ENCODE peak calls at places on chromosomes 1 and 21, in four cellular contexts. One of them, this sample, is unnamed.

GRCh38 chr1:119285482-119285881 is 83.1 kb upstream of the HAO2 start:
- DNase-seq in A549: peak
- DNase-seq in uterus: no peak
- DNase-seq in IMR-90: peak
- DNase-seq in this sample: no peak

GRCh38 chr1:27652505-27652904 is 17.5 kb upstream of the FGR start:
- DNase-seq in A549: no peak
- DNase-seq in uterus: no peak
- DNase-seq in IMR-90: no peak
- DNase-seq in this sample: no peak

GRCh38 chr1:221858758-221859157 is 116.9 kb upstream of the DUSP10 start:
- DNase-seq in A549: peak
- DNase-seq in uterus: no peak
- DNase-seq in IMR-90: peak
- DNase-seq in this sample: no peak

GRCh38 chr21:38269567-38269917 is 12.8 kb downstream of the KCNJ15 start:
- DNase-seq in A549: no peak
- DNase-seq in uterus: no peak
- DNase-seq in IMR-90: no peak
- DNase-seq in this sample: no peak

GRCh38 chr21:42855937-42856335 is 23.4 kb downstream of the WDR4 start:
- DNase-seq in A549: no peak
- DNase-seq in uterus: no peak
- DNase-seq in IMR-90: no peak
- DNase-seq in this sample: no peak

GRCh38 chr1:23613191-23614126 is 54.2 kb upstream of the ID3 start:
- DNase-seq in A549: no peak
- DNase-seq in uterus: no peak
- DNase-seq in IMR-90: no peak
- DNase-seq in this sample: peak

GRCh38 chr21:32457962-32458361 is 45.5 kb downstream of the EVA1C start:
- DNase-seq in A549: no peak
- DNase-seq in uterus: no peak
- DNase-seq in IMR-90: no peak
- DNase-seq in this sample: no peak

GRCh38 chr1:208090776-208091291 is 153.3 kb downstream of the PLXNA2 start:
- DNase-seq in A549: no peak
- DNase-seq in uterus: no peak
- DNase-seq in IMR-90: no peak
- DNase-seq in this sample: no peak

GRCh38 chr1:94922756-94923465 is 4.0 kb downstream of the CNN3 start:
- DNase-seq in A549: no peak
- DNase-seq in uterus: no peak
- DNase-seq in IMR-90: peak
- DNase-seq in this sample: no peak

GRCh38 chr1:206557636-206558473 is 50.5 kb downstream of the RASSF5 start:
- DNase-seq in A549: no peak
- DNase-seq in uterus: no peak
- DNase-seq in IMR-90: no peak
- DNase-seq in this sample: peak

GRCh38 chr21:37799193-37800121 is 116.8 kb downstream of the KCNJ6 start:
- DNase-seq in A549: no peak
- DNase-seq in uterus: no peak
- DNase-seq in IMR-90: peak
- DNase-seq in this sample: no peak

GRCh38 chr1:168372857-168373520 is 92.3 kb downstream of the TBX19 start:
- DNase-seq in A549: no peak
- DNase-seq in uterus: no peak
- DNase-seq in IMR-90: no peak
- DNase-seq in this sample: no peak

GRCh38 chr21:46622226-46622625 is 13.2 kb upstream of the PRMT2 start:
- DNase-seq in A549: no peak
- DNase-seq in uterus: no peak
- DNase-seq in IMR-90: no peak
- DNase-seq in this sample: no peak

GRCh38 chr1:11790880-11791715 is 14.7 kb downstream of the MTHFR start:
- DNase-seq in A549: peak
- DNase-seq in uterus: peak
- DNase-seq in IMR-90: peak
- DNase-seq in this sample: peak

GRCh38 chr1:78045850-78046778 is at the start of gene GIPC2:
- DNase-seq in A549: no peak
- DNase-seq in uterus: no peak
- DNase-seq in IMR-90: peak
- DNase-seq in this sample: peak

GRCh38 chr1:226691257-226691656 is 47.8 kb downstream of the ITPKB start:
- DNase-seq in A549: no peak
- DNase-seq in uterus: peak
- DNase-seq in IMR-90: no peak
- DNase-seq in this sample: no peak

GRCh38 chr1:205270764-205271163 is 43.0 kb downstream of the TMCC2 start:
- DNase-seq in A549: peak
- DNase-seq in uterus: no peak
- DNase-seq in IMR-90: peak
- DNase-seq in this sample: no peak

GRCh38 chr1:227369102-227369760 is 50.9 kb upstream of the CDC42BPA start:
- DNase-seq in A549: no peak
- DNase-seq in uterus: no peak
- DNase-seq in IMR-90: no peak
- DNase-seq in this sample: no peak

GRCh38 chr21:34945288-34945687 is 103.8 kb downstream of the RUNX1 start:
- DNase-seq in A549: no peak
- DNase-seq in uterus: no peak
- DNase-seq in IMR-90: no peak
- DNase-seq in this sample: no peak

GRCh38 chr1:22789356-22789994 is 78.8 kb downstream of the EPHB2 start:
- DNase-seq in A549: no peak
- DNase-seq in uterus: no peak
- DNase-seq in IMR-90: peak
- DNase-seq in this sample: no peak

GRCh38 chr1:55747285-55747890 is 532.2 kb upstream of the USP24 start:
- DNase-seq in A549: no peak
- DNase-seq in uterus: no peak
- DNase-seq in IMR-90: peak
- DNase-seq in this sample: no peak

GRCh38 chr1:119914071-119914470 is 17.8 kb upstream of the ADAM30 start:
- DNase-seq in A549: no peak
- DNase-seq in uterus: no peak
- DNase-seq in IMR-90: no peak
- DNase-seq in this sample: no peak

GRCh38 chr1:153614906-153615305 is 1.2 kb downstream of the S100A14 start:
- DNase-seq in A549: no peak
- DNase-seq in uterus: no peak
- DNase-seq in IMR-90: no peak
- DNase-seq in this sample: no peak

GRCh38 chr21:31182231-31183129 is 144.2 kb upstream of the KRTAP19-8 start:
- DNase-seq in A549: no peak
- DNase-seq in uterus: no peak
- DNase-seq in IMR-90: no peak
- DNase-seq in this sample: no peak

GRCh38 chr1:236808564-236809130 is 13.6 kb downstream of the MTR start:
- DNase-seq in A549: no peak
- DNase-seq in uterus: no peak
- DNase-seq in IMR-90: peak
- DNase-seq in this sample: no peak

GRCh38 chr1:9048551-9048950 is 20.9 kb downstream of the SLC2A5 start:
- DNase-seq in A549: no peak
- DNase-seq in uterus: no peak
- DNase-seq in IMR-90: no peak
- DNase-seq in this sample: no peak

GRCh38 chr1:79193211-79194079 is 186.9 kb upstream of the ADGRL4 start:
- DNase-seq in A549: peak
- DNase-seq in uterus: peak
- DNase-seq in IMR-90: peak
- DNase-seq in this sample: no peak

GRCh38 chr1:55081188-55081904 is 42.0 kb downstream of the PCSK9 start:
- DNase-seq in A549: no peak
- DNase-seq in uterus: no peak
- DNase-seq in IMR-90: peak
- DNase-seq in this sample: no peak

GRCh38 chr1:228735871-228736586 is 750 bp downstream of the RHOU start:
- DNase-seq in A549: peak
- DNase-seq in uterus: peak
- DNase-seq in IMR-90: peak
- DNase-seq in this sample: peak

GRCh38 chr1:39046811-39047210 is 20.7 kb downstream of the NDUFS5 start:
- DNase-seq in A549: no peak
- DNase-seq in uterus: no peak
- DNase-seq in IMR-90: no peak
- DNase-seq in this sample: no peak

GRCh38 chr1:50985094-50985493 is 15.0 kb downstream of the CDKN2C start:
- DNase-seq in A549: no peak
- DNase-seq in uterus: no peak
- DNase-seq in IMR-90: no peak
- DNase-seq in this sample: no peak

GRCh38 chr1:55206210-55206609 is 9.0 kb downstream of the USP24 start:
- DNase-seq in A549: no peak
- DNase-seq in uterus: no peak
- DNase-seq in IMR-90: no peak
- DNase-seq in this sample: no peak

GRCh38 chr1:202244841-202245261 is 51.3 kb downstream of the LGR6 start:
- DNase-seq in A549: no peak
- DNase-seq in uterus: no peak
- DNase-seq in IMR-90: no peak
- DNase-seq in this sample: no peak

GRCh38 chr1:202240956-202241355 is 47.4 kb downstream of the LGR6 start:
- DNase-seq in A549: no peak
- DNase-seq in uterus: no peak
- DNase-seq in IMR-90: no peak
- DNase-seq in this sample: no peak

GRCh38 chr1:202241376-202242079 is 47.9 kb downstream of the LGR6 start:
- DNase-seq in A549: no peak
- DNase-seq in uterus: no peak
- DNase-seq in IMR-90: no peak
- DNase-seq in this sample: peak

GRCh38 chr1:202242080-202242419 is 48.5 kb downstream of the LGR6 start:
- DNase-seq in A549: no peak
- DNase-seq in uterus: no peak
- DNase-seq in IMR-90: no peak
- DNase-seq in this sample: no peak

GRCh38 chr1:202243006-202243405 is 49.4 kb downstream of the LGR6 start:
- DNase-seq in A549: no peak
- DNase-seq in uterus: no peak
- DNase-seq in IMR-90: no peak
- DNase-seq in this sample: no peak
- TF ChIP-seq CTCF in A549: no peak
- TF ChIP-seq CTCF in uterus: no peak
- TF ChIP-seq CTCF in IMR-90: no peak
- TF ChIP-seq CTCF in this sample: no peak

DNA sequence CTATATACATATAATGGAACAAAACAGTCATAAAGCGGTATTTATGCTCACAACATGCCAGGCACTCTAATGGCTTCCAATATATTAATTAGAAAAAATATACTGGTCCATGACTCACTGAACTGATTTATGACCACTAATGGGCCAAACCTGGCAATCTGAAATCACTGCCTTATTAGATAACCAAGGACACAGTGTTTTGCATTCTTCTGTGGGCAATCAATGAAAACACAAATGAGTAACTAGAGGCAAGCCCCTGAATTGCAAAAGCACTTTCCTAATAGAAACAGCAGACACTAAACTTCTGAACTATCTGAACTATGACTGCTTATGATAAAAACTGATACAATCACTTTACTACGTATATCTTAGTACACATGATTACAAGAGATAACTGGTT is 3.5 kb downstream of the GCLM start:
- DNase-seq in A549: no peak
- DNase-seq in uterus: no peak
- DNase-seq in IMR-90: peak
- DNase-seq in this sample: no peak
- H3K4me3 ChIP-seq in A549: peak
- H3K4me3 ChIP-seq in uterus: no peak
- H3K4me3 ChIP-seq in IMR-90: no peak
- H3K4me3 ChIP-seq in this sample: no peak

DNA sequence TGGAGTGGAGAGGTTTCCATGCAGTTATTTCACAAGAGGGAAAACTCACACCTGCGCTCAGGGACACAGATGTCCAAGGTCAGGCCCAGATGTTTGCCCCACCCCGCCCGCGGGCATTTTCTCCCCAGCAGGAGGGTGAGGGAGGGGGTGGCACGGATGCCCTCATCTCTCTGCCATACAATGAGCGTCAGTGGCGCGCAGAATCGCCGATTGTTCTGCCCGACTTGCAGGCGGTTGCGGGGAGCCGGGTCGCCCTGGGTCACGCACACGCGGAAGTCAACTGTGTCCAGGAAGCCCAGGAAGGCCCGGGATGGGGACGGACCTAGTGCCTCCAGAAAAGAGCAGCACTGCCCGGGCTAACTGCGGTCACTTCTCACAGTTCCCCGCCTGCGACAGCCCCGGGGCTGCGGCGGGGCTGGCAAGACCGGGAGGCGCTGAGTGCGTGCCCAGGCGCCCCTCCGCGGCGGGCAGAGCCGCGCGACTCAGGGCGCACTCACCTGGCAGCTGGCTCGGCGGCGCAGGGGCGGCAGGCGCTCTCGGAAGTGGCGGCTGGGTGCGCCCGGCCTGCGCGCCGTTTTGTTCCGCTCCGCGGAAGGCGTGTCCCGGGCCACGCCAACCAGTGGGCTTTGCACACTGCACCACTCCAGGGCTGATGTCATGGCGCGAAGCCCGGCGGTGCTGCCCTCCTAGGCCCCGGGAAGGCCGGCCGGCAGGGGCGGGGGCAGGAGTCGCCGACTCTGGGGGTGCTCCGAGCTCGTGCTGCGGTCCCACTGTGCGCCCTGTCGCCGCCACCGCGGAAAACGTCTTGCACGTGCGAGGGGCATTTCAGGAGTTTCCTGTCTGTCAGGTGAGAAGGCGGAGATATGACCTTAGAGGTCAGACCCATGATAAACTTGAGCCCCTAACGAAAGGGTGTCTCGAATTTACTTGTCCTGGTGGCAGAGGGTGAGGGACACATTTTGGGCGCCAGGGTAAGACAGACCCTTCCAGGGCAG is at the start of gene CSRP1:
- DNase-seq in A549: peak
- DNase-seq in uterus: peak
- DNase-seq in IMR-90: peak
- DNase-seq in this sample: peak
- TF ChIP-seq CTCF in A549: no peak
- TF ChIP-seq CTCF in uterus: no peak
- TF ChIP-seq CTCF in IMR-90: no peak
- TF ChIP-seq CTCF in this sample: no peak

DNA sequence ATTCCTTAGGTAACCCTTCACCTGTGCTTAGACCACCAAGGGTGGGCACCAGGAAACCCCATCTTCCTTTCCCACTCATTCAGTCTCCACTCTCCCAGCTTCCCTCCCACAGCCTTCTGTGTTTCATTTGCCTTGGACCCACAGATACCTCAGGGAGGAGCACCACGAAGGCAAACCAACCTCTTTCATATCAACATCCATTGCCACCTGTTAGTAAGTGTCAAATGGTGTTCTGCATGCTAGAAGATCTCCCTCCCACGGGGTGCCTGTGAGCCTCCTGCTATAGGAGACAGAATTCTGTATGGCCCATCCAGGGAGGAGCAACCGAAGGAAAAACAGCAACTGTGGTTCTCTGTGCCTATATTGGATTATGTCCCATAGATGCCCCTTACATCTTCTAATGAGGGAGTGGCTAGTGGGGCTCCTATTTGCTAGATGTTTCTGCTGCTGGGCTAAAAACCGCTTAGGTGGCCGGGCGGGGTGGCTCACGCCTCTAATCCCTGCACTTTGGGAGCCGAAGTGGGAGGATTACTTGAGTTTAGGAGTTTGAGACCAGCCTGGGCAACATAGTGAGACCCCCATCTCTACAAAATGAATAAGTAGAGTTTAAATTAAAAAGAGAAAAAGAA is 25.6 kb upstream of the SCCPDH start:
- DNase-seq in A549: no peak
- DNase-seq in uterus: no peak
- DNase-seq in IMR-90: no peak
- DNase-seq in this sample: no peak
- H3K4me3 ChIP-seq in A549: peak
- H3K4me3 ChIP-seq in uterus: peak
- H3K4me3 ChIP-seq in IMR-90: peak
- H3K4me3 ChIP-seq in this sample: peak

This sample was measured in stomach.